ENCODE peak calls at places on chromosome 22, in four cellular contexts. O is adrenal gland; S is MV-4-11; U is stimulated activated CD8-positive, alpha-beta memory T cell treated with anti-CD3 and anti-CD28 coated beads, Interleukin-4, amount 100 ng/mL, for 1 hour. X is an unnamed sample.

GRCh38 chr22:32473388-32473952 is 1.1 kb upstream of the FBXO7 start:
- DNase-seq in O (peak; percentile 27), S (peak; percentile 59), U (no peak), X (peak; percentile 24)

GRCh38 chr22:22111267-22111751 is 128.7 kb upstream of the TOP3B start:
- DNase-seq in O (no peak), S (no peak), U (no peak), X (no peak)

GRCh38 chr22:41799486-41800347 is 762 bp upstream of the CCDC134 start:
- DNase-seq in O (peak; percentile 50), S (no peak), U (no peak), X (peak; percentile 26)

GRCh38 chr22:41532908-41533825 is 11.1 kb downstream of the POLR3H start:
- DNase-seq in O (peak; percentile 82), S (peak; percentile 46), U (peak; percentile 34), X (peak; percentile 37)

GRCh38 chr22:28154856-28155255 is 235.8 kb upstream of the PITPNB start:
- DNase-seq in O (no peak), S (no peak), U (no peak), X (no peak)

GRCh38 chr22:37636186-37636948 is 3.1 kb upstream of the SH3BP1 start:
- DNase-seq in O (no peak), S (peak; percentile 70), U (no peak), X (no peak)

GRCh38 chr22:31912402-31912733 is 32.0 kb upstream of the YWHAH start:
- DNase-seq in O (no peak), S (no peak), U (no peak), X (no peak)

GRCh38 chr22:34814260-34814659 is 251.7 kb upstream of the ISX start:
- DNase-seq in O (no peak), S (peak; percentile 97), U (no peak), X (no peak)

GRCh38 chr22:36486619-36487384 is 5.4 kb upstream of the TXN2 start:
- DNase-seq in O (peak; percentile 63), S (peak; percentile 26), U (peak; percentile 37), X (no peak)

GRCh38 chr22:30235687-30236170 is 10.8 kb downstream of the LIF start:
- DNase-seq in O (peak; percentile 78), S (no peak), U (no peak), X (no peak)

GRCh38 chr22:25970996-25971811 is 198.1 kb upstream of the SEZ6L start:
- DNase-seq in O (no peak), S (no peak), U (no peak), X (no peak)